ENCODE peak calls at places on chromosomes 3 and 15, in eight cellular contexts. One of them, this sample, is unnamed.

GRCh38 chr3:168248383-168249047 is 152.8 kb upstream of the GOLIM4 start:
- DNase-seq in mesendoderm: peak
- DNase-seq in heart right ventricle: no peak
- DNase-seq in cardiac muscle cell: peak
- DNase-seq in breast epithelium: no peak
- DNase-seq in body of pancreas: peak
- DNase-seq in CD4-positive, alpha-beta memory T cell: no peak
- DNase-seq in epithelial cell of prostate: no peak
- DNase-seq in this sample: no peak

GRCh38 chr15:39404767-39405173 is 176.1 kb upstream of the THBS1 start:
- DNase-seq in epithelial cell of prostate: peak
- DNase-seq in body of pancreas: no peak
- DNase-seq in CD4-positive, alpha-beta memory T cell: no peak
- DNase-seq in cardiac muscle cell: no peak
- DNase-seq in heart right ventricle: no peak
- DNase-seq in breast epithelium: peak
- DNase-seq in mesendoderm: peak
- DNase-seq in this sample: peak

GRCh38 chr3:53513556-53514190 is 19.3 kb downstream of the CACNA1D start:
- DNase-seq in heart right ventricle: no peak
- DNase-seq in epithelial cell of prostate: no peak
- DNase-seq in mesendoderm: no peak
- DNase-seq in breast epithelium: no peak
- DNase-seq in body of pancreas: no peak
- DNase-seq in CD4-positive, alpha-beta memory T cell: no peak
- DNase-seq in cardiac muscle cell: no peak
- DNase-seq in this sample: no peak

GRCh38 chr15:50202003-50202402 is 20.0 kb downstream of the SLC27A2 start:
- DNase-seq in cardiac muscle cell: no peak
- DNase-seq in mesendoderm: no peak
- DNase-seq in heart right ventricle: no peak
- DNase-seq in breast epithelium: no peak
- DNase-seq in body of pancreas: no peak
- DNase-seq in epithelial cell of prostate: no peak
- DNase-seq in CD4-positive, alpha-beta memory T cell: no peak
- DNase-seq in this sample: no peak

GRCh38 chr3:195102609-195103467 is 168.1 kb downstream of the XXYLT1 start:
- DNase-seq in cardiac muscle cell: no peak
- DNase-seq in mesendoderm: peak
- DNase-seq in CD4-positive, alpha-beta memory T cell: no peak
- DNase-seq in epithelial cell of prostate: peak
- DNase-seq in heart right ventricle: peak
- DNase-seq in body of pancreas: peak
- DNase-seq in breast epithelium: no peak
- DNase-seq in this sample: no peak

GRCh38 chr15:76270876-76271275 is 40.4 kb downstream of the ETFA start:
- DNase-seq in cardiac muscle cell: no peak
- DNase-seq in breast epithelium: no peak
- DNase-seq in heart right ventricle: no peak
- DNase-seq in epithelial cell of prostate: peak
- DNase-seq in mesendoderm: no peak
- DNase-seq in body of pancreas: no peak
- DNase-seq in CD4-positive, alpha-beta memory T cell: no peak
- DNase-seq in this sample: no peak

GRCh38 chr3:136621628-136622027 is 130.6 kb downstream of the STAG1 start:
- DNase-seq in cardiac muscle cell: no peak
- DNase-seq in body of pancreas: no peak
- DNase-seq in heart right ventricle: no peak
- DNase-seq in breast epithelium: no peak
- DNase-seq in mesendoderm: no peak
- DNase-seq in CD4-positive, alpha-beta memory T cell: no peak
- DNase-seq in epithelial cell of prostate: peak
- DNase-seq in this sample: peak

GRCh38 chr15:45449878-45450277 is 71.5 kb upstream of the GATM start:
- DNase-seq in CD4-positive, alpha-beta memory T cell: no peak
- DNase-seq in epithelial cell of prostate: peak
- DNase-seq in breast epithelium: peak
- DNase-seq in mesendoderm: no peak
- DNase-seq in body of pancreas: peak
- DNase-seq in cardiac muscle cell: no peak
- DNase-seq in heart right ventricle: no peak
- DNase-seq in this sample: no peak

GRCh38 chr3:105970283-105970682 is 101.5 kb upstream of the CBLB start:
- DNase-seq in mesendoderm: peak
- DNase-seq in cardiac muscle cell: no peak
- DNase-seq in epithelial cell of prostate: peak
- DNase-seq in breast epithelium: peak
- DNase-seq in CD4-positive, alpha-beta memory T cell: no peak
- DNase-seq in heart right ventricle: no peak
- DNase-seq in body of pancreas: peak
- DNase-seq in this sample: peak

GRCh38 chr15:82737975-82738374 is 28.3 kb upstream of the AP3B2 start:
- DNase-seq in epithelial cell of prostate: no peak
- DNase-seq in breast epithelium: no peak
- DNase-seq in cardiac muscle cell: no peak
- DNase-seq in mesendoderm: no peak
- DNase-seq in body of pancreas: no peak
- DNase-seq in CD4-positive, alpha-beta memory T cell: no peak
- DNase-seq in heart right ventricle: no peak
- DNase-seq in this sample: no peak

GRCh38 chr3:13867727-13868126 is 12.1 kb downstream of the WNT7A start:
- DNase-seq in body of pancreas: no peak
- DNase-seq in epithelial cell of prostate: no peak
- DNase-seq in mesendoderm: no peak
- DNase-seq in breast epithelium: no peak
- DNase-seq in cardiac muscle cell: no peak
- DNase-seq in CD4-positive, alpha-beta memory T cell: no peak
- DNase-seq in heart right ventricle: no peak
- DNase-seq in this sample: no peak

GRCh38 chr15:53448215-53449001 is 311.1 kb downstream of the WDR72 start:
- DNase-seq in CD4-positive, alpha-beta memory T cell: no peak
- DNase-seq in epithelial cell of prostate: no peak
- DNase-seq in mesendoderm: peak
- DNase-seq in cardiac muscle cell: no peak
- DNase-seq in breast epithelium: no peak
- DNase-seq in heart right ventricle: no peak
- DNase-seq in body of pancreas: peak
- DNase-seq in this sample: no peak

GRCh38 chr3:56985460-56986327 is 74.8 kb upstream of the SPATA12 start:
- DNase-seq in body of pancreas: no peak
- DNase-seq in epithelial cell of prostate: no peak
- DNase-seq in breast epithelium: no peak
- DNase-seq in mesendoderm: no peak
- DNase-seq in CD4-positive, alpha-beta memory T cell: no peak
- DNase-seq in cardiac muscle cell: no peak
- DNase-seq in heart right ventricle: no peak
- DNase-seq in this sample: no peak

GRCh38 chr15:40838756-40839155 is 5.1 kb upstream of the SPINT1 start:
- DNase-seq in mesendoderm: no peak
- DNase-seq in cardiac muscle cell: no peak
- DNase-seq in body of pancreas: no peak
- DNase-seq in CD4-positive, alpha-beta memory T cell: no peak
- DNase-seq in heart right ventricle: no peak
- DNase-seq in breast epithelium: no peak
- DNase-seq in epithelial cell of prostate: no peak
- DNase-seq in this sample: no peak

DNA sequence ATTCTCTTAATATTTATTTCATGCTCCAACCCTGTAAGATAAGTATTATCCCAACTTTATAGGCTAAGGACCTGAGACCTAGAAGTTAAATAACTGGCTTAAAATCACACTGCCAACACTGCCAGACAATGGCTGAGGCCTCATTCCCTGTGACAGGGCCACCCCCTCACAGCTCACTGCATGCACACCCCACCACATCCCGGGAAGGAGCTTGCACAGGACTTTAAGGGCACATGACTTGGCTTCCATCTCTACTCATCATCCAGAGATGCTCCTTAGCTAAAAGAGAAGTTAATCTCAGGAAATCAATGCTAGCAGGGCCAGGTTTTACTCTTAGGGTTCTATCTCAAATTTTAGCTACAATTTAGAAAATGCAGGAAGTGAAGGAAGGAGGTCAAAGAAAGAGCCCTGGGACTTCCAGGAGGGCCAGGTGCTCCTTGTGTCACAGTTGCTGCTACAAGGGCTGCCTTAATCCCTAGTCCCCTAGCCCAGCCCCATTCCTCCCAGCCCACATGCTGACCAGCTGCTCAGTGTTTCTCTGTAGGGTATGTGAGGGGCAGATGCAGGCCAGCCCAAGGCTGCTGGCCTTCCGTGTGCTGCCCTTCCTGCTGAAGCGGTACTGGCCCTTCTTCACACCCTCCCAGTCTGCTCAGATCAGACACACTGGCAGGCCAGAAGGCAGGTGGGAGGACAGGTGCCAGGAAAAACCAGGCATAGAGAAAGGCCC is 53.5 kb downstream of the WWTR1 start:
- DNase-seq in breast epithelium: no peak
- DNase-seq in mesendoderm: peak
- DNase-seq in CD4-positive, alpha-beta memory T cell: no peak
- DNase-seq in heart right ventricle: no peak
- DNase-seq in cardiac muscle cell: no peak
- DNase-seq in epithelial cell of prostate: no peak
- DNase-seq in body of pancreas: no peak
- DNase-seq in this sample: no peak
- H3K27ac ChIP-seq in breast epithelium: no peak
- H3K27ac ChIP-seq in mesendoderm: no peak
- H3K27ac ChIP-seq in CD4-positive, alpha-beta memory T cell: no peak
- H3K27ac ChIP-seq in heart right ventricle: peak
- H3K27ac ChIP-seq in cardiac muscle cell: peak
- H3K27ac ChIP-seq in epithelial cell of prostate: peak
- H3K27ac ChIP-seq in body of pancreas: no peak
- H3K27ac ChIP-seq in this sample: peak

GRCh38 chr15:80556694-80557367 is 138.3 kb upstream of the ABHD17C start:
- DNase-seq in breast epithelium: no peak
- DNase-seq in cardiac muscle cell: peak
- DNase-seq in body of pancreas: peak
- DNase-seq in mesendoderm: no peak
- DNase-seq in heart right ventricle: no peak
- DNase-seq in epithelial cell of prostate: no peak
- DNase-seq in CD4-positive, alpha-beta memory T cell: no peak
- DNase-seq in this sample: no peak

GRCh38 chr15:80559320-80559693 is 135.8 kb upstream of the ABHD17C start:
- DNase-seq in breast epithelium: no peak
- DNase-seq in heart right ventricle: no peak
- DNase-seq in cardiac muscle cell: peak
- DNase-seq in mesendoderm: no peak
- DNase-seq in CD4-positive, alpha-beta memory T cell: no peak
- DNase-seq in epithelial cell of prostate: no peak
- DNase-seq in body of pancreas: no peak
- DNase-seq in this sample: no peak

GRCh38 chr15:80559761-80560160 is 135.3 kb upstream of the ABHD17C start:
- DNase-seq in mesendoderm: no peak
- DNase-seq in heart right ventricle: no peak
- DNase-seq in body of pancreas: no peak
- DNase-seq in cardiac muscle cell: peak
- DNase-seq in epithelial cell of prostate: no peak
- DNase-seq in breast epithelium: no peak
- DNase-seq in CD4-positive, alpha-beta memory T cell: no peak
- DNase-seq in this sample: no peak

GRCh38 chr15:80558631-80559319 is 136.3 kb upstream of the ABHD17C start:
- DNase-seq in body of pancreas: no peak
- DNase-seq in epithelial cell of prostate: no peak
- DNase-seq in CD4-positive, alpha-beta memory T cell: no peak
- DNase-seq in cardiac muscle cell: no peak
- DNase-seq in heart right ventricle: no peak
- DNase-seq in mesendoderm: no peak
- DNase-seq in breast epithelium: no peak
- DNase-seq in this sample: no peak

GRCh38 chr15:80557441-80558234 is 137.5 kb upstream of the ABHD17C start:
- DNase-seq in body of pancreas: no peak
- DNase-seq in heart right ventricle: no peak
- DNase-seq in breast epithelium: no peak
- DNase-seq in mesendoderm: no peak
- DNase-seq in CD4-positive, alpha-beta memory T cell: no peak
- DNase-seq in epithelial cell of prostate: no peak
- DNase-seq in cardiac muscle cell: no peak
- DNase-seq in this sample: no peak
- H3K27ac ChIP-seq in body of pancreas: no peak
- H3K27ac ChIP-seq in heart right ventricle: no peak
- H3K27ac ChIP-seq in breast epithelium: no peak
- H3K27ac ChIP-seq in mesendoderm: no peak
- H3K27ac ChIP-seq in CD4-positive, alpha-beta memory T cell: no peak
- H3K27ac ChIP-seq in epithelial cell of prostate: no peak
- H3K27ac ChIP-seq in cardiac muscle cell: no peak
- H3K27ac ChIP-seq in this sample: no peak

GRCh38 chr3:71260782-71261181 is 322.7 kb downstream of the FOXP1 start:
- DNase-seq in body of pancreas: no peak
- DNase-seq in epithelial cell of prostate: no peak
- DNase-seq in heart right ventricle: no peak
- DNase-seq in CD4-positive, alpha-beta memory T cell: no peak
- DNase-seq in cardiac muscle cell: no peak
- DNase-seq in breast epithelium: no peak
- DNase-seq in mesendoderm: no peak
- DNase-seq in this sample: no peak

GRCh38 chr3:71255498-71255897 is 328.0 kb downstream of the FOXP1 start:
- DNase-seq in body of pancreas: no peak
- DNase-seq in epithelial cell of prostate: no peak
- DNase-seq in cardiac muscle cell: no peak
- DNase-seq in breast epithelium: no peak
- DNase-seq in CD4-positive, alpha-beta memory T cell: no peak
- DNase-seq in heart right ventricle: no peak
- DNase-seq in mesendoderm: no peak
- DNase-seq in this sample: no peak

GRCh38 chr3:71254658-71255057 is 328.9 kb downstream of the FOXP1 start:
- DNase-seq in CD4-positive, alpha-beta memory T cell: no peak
- DNase-seq in breast epithelium: no peak
- DNase-seq in epithelial cell of prostate: no peak
- DNase-seq in cardiac muscle cell: no peak
- DNase-seq in heart right ventricle: no peak
- DNase-seq in mesendoderm: no peak
- DNase-seq in body of pancreas: peak
- DNase-seq in this sample: no peak

GRCh38 chr3:71258526-71258925 is 325.0 kb downstream of the FOXP1 start:
- DNase-seq in breast epithelium: no peak
- DNase-seq in body of pancreas: no peak
- DNase-seq in heart right ventricle: no peak
- DNase-seq in cardiac muscle cell: no peak
- DNase-seq in CD4-positive, alpha-beta memory T cell: no peak
- DNase-seq in mesendoderm: no peak
- DNase-seq in epithelial cell of prostate: no peak
- DNase-seq in this sample: no peak

DNA sequence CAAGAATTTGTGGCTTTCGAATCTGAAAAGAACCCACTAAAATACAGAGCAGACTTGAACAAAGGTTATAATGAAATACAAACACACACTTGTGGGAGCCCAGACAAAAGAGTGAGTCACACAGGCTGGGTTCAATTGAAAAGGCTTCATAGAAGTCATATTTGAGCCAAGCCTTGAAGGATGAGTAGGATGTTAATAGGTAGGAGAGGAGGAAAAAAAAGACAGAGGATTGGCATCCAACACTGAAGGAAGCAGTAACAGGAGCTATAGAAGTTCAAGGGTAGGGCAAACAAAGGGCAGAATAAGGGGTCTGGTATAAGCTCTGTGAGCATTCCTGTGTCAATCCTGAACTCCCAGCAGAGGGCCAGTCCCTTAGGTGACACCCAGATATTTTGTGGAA is 325.4 kb downstream of the FOXP1 start:
- DNase-seq in heart right ventricle: no peak
- DNase-seq in body of pancreas: no peak
- DNase-seq in epithelial cell of prostate: peak
- DNase-seq in breast epithelium: peak
- DNase-seq in mesendoderm: no peak
- DNase-seq in CD4-positive, alpha-beta memory T cell: no peak
- DNase-seq in cardiac muscle cell: peak
- DNase-seq in this sample: peak
- H3K27ac ChIP-seq in heart right ventricle: no peak
- H3K27ac ChIP-seq in body of pancreas: no peak
- H3K27ac ChIP-seq in epithelial cell of prostate: peak
- H3K27ac ChIP-seq in breast epithelium: peak
- H3K27ac ChIP-seq in mesendoderm: no peak
- H3K27ac ChIP-seq in CD4-positive, alpha-beta memory T cell: no peak
- H3K27ac ChIP-seq in cardiac muscle cell: no peak
- H3K27ac ChIP-seq in this sample: no peak

GRCh38 chr15:78396976-78397375 is 41.0 kb upstream of the IREB2 start:
- DNase-seq in cardiac muscle cell: no peak
- DNase-seq in breast epithelium: peak
- DNase-seq in mesendoderm: peak
- DNase-seq in epithelial cell of prostate: no peak
- DNase-seq in body of pancreas: peak
- DNase-seq in heart right ventricle: no peak
- DNase-seq in CD4-positive, alpha-beta memory T cell: no peak
- DNase-seq in this sample: no peak
- H3K27ac ChIP-seq in cardiac muscle cell: no peak
- H3K27ac ChIP-seq in breast epithelium: no peak
- H3K27ac ChIP-seq in mesendoderm: no peak
- H3K27ac ChIP-seq in epithelial cell of prostate: no peak
- H3K27ac ChIP-seq in body of pancreas: no peak
- H3K27ac ChIP-seq in heart right ventricle: no peak
- H3K27ac ChIP-seq in CD4-positive, alpha-beta memory T cell: no peak
- H3K27ac ChIP-seq in this sample: no peak

This sample was measured in keratinocyte.